ENCODE peak calls at places on chromosomes 4 and X, in five cellular contexts. D, Y, I, K and L are unnamed samples.

GRCh38 chr4:151417766-151418376 is 8.9 kb downstream of the FHIP1A start:
- DNase-seq in Y (no peak), I (no peak), D (peak; percentile 38), K (no peak), L (peak; percentile 54)

GRCh38 chrX:95760356-95760755 is 924.3 kb upstream of the DIAPH2 start:
- DNase-seq in I (no peak), Y (no peak), D (no peak), K (no peak), L (no peak)

GRCh38 chr4:30068234-30068633 is 651.9 kb upstream of the PCDH7 start:
- DNase-seq in I (no peak), Y (no peak), K (no peak), D (no peak), L (no peak)

GRCh38 chr4:152258804-152259708 is 276.8 kb downstream of the FBXW7 start:
- DNase-seq in I (peak; percentile 82), K (no peak), D (peak; percentile 86), Y (peak; percentile 73), L (peak; percentile 84)

GRCh38 chrX:36562986-36563385 is 445.2 kb upstream of the FAM47C start:
- DNase-seq in Y (no peak), I (no peak), K (no peak), D (no peak), L (no peak)

GRCh38 chrX:50579955-50580354 is 109.3 kb upstream of the DGKK start:
- DNase-seq in K (peak; percentile 48), D (peak; percentile 71), I (peak; percentile 55), Y (peak; percentile 24), L (peak; percentile 79)

GRCh38 chr4:98746936-98747658 is 88.7 kb upstream of the TSPAN5 start:
- DNase-seq in D (no peak), Y (no peak), I (no peak), K (no peak), L (no peak)

GRCh38 chrX:119015407-119016242 is 41.2 kb downstream of the LONRF3 start:
- DNase-seq in K (no peak), D (peak; percentile 90), Y (peak; percentile 66), I (peak; percentile 85), L (peak; percentile 96)

GRCh38 chr4:6758732-6759131 is 23.8 kb upstream of the KIAA0232 start:
- DNase-seq in Y (no peak), D (no peak), I (no peak), K (no peak), L (no peak)

GRCh38 chrX:54540289-54540688 is 10.3 kb downstream of the GNL3L start:
- DNase-seq in D (peak; percentile 33), K (no peak), I (peak; percentile 55), Y (no peak), L (no peak)
- TF ChIP-seq CTCF in D (peak; percentile 5), K (no peak), I (peak; percentile 17), Y (no peak), L (no peak)

GRCh38 chr4:158018090-158018808 is 154.6 kb downstream of the GASK1B start:
- DNase-seq in D (peak; percentile 44), I (no peak), Y (no peak), K (no peak), L (no peak)
- TF ChIP-seq CTCF in D (no peak), I (no peak), Y (no peak), K (no peak), L (no peak)

GRCh38 chrX:30190426-30190825 is 24.9 kb upstream of the MAGEB2 start:
- DNase-seq in Y (no peak), D (no peak), I (no peak), K (no peak), L (no peak)

DNA sequence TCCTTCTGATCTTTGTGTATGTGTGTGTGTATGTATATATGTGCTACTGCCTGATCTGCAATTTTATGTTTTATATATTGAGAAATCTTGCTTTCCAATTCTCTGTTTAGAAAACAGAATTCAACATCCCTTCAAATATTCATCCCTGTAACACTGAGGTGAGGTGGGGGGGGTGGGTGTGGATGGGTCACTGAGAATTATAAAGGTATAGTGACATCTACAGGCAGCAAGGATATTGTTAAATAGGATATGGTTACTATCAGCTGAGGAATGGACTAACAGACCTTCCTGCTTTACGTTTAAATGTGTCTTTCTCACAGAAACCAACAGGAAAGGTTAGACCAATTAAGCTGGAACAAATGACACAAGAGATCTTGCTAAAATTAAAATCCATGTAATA is 19.0 kb upstream of the MAGEB2 start:
- DNase-seq in K (no peak), D (no peak), Y (peak; percentile 28), I (peak; percentile 8), L (peak; percentile 26)
- TF ChIP-seq CTCF in K (no peak), D (no peak), Y (no peak), I (peak; percentile 7), L (peak; percentile 28)

GRCh38 chr4:19227701-19228100 is 1024.0 kb upstream of the SLIT2 start:
- DNase-seq in D (no peak), Y (no peak), I (no peak), K (no peak), L (no peak)

DNA sequence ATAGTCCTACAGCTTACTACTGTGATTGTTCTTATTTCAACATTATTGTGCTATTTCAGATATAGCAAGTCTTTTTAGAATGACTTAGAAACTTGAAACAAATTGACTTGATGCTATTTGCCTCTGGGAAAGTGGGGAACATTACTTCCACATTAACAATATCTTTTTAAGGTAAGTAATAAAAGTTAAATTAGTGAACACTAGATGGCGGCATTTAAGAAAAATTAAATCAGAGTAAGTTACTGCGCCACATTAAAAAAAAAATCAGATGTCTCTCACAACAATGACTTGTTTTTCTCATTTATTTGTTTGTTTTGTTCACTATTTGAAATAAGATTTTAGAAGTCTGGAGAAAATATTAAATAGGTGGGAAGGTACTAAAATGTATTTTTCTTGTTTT is 1026.9 kb upstream of the SLIT2 start:
- DNase-seq in D (peak; percentile 44), I (peak; percentile 59), K (no peak), Y (no peak), L (peak; percentile 27)
- TF ChIP-seq CTCF in D (peak; percentile 9), I (no peak), K (peak; percentile 68), Y (peak; percentile 42), L (peak; percentile 26)

DNA sequence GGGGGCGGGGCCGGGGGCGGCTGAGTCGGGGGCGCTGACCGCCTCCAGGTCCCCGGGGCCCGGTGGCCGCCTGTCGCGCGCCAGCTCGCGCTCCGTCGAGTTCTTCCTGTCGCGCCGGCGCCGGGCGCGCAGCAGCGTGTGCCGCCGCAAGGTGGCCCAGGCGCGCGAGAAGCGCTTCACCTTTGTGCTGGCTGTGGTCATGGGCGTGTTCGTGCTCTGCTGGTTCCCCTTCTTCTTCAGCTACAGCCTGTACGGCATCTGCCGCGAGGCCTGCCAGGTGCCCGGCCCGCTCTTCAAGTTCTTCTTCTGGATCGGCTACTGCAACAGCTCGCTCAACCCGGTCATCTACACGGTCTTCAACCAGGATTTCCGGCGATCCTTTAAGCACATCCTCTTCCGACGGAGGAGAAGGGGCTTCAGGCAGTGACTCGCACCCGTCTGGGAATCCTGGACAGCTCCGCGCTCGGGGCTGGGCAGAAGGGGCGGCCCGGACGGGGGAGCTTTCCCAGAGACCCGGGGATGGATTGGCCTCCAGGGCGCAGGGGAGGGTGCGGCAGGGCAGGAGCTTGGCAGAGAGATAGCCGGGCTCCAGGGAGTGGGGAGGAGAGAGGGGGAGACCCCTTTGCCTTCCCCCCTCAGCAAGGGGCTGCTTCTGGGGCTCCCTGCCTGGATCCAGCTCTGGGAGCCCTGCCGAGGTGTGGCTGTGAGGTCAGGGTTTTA is 1.5 kb downstream of the ADRA2C start:
- DNase-seq in I (peak; percentile 2), K (no peak), Y (no peak), D (no peak), L (no peak)
- TF ChIP-seq CTCF in I (no peak), K (no peak), Y (no peak), D (no peak), L (no peak)